ENCODE peak calls at places on chromosome 5, in six cellular contexts. G is brain microvascular endothelial cell; B is naive thymus-derived CD4-positive, alpha-beta T cell; X is heart left ventricle; R is iris pigment epithelial cell; Y is SIG-M5. H is an unnamed sample.

GRCh38 chr5:143037071-143037470 is 266.9 kb downstream of the ARHGAP26 start:
- DNase-seq in G (no peak), B (no peak), X (no peak), R (no peak), Y (no peak), H (no peak)

GRCh38 chr5:131441184-131441583 is 177.3 kb downstream of the CDC42SE2 start:
- DNase-seq in G (no peak), B (no peak), X (no peak), R (no peak), Y (no peak), H (no peak)

GRCh38 chr5:178326054-178326715 is 93.6 kb upstream of the PHYKPL start:
- DNase-seq in G (no peak), B (no peak), X (peak), R (peak), Y (no peak), H (peak)

GRCh38 chr5:61320860-61321259 is 11.2 kb upstream of the ZSWIM6 start:
- DNase-seq in G (no peak), B (no peak), X (no peak), R (no peak), Y (no peak), H (no peak)

GRCh38 chr5:14497276-14497675 is 84.3 kb upstream of the OTULINL start:
- DNase-seq in G (no peak), B (no peak), X (no peak), R (no peak), Y (no peak), H (no peak)

GRCh38 chr5:669111-669841 is 23.9 kb downstream of the TPPP start:
- DNase-seq in G (peak), B (peak), X (peak), R (peak), Y (no peak), H (no peak)

GRCh38 chr5:132190161-132190817 is 37.4 kb downstream of the P4HA2 start:
- DNase-seq in G (peak), B (no peak), X (no peak), R (peak), Y (peak), H (peak)

GRCh38 chr5:154196955-154197652 is 6.6 kb downstream of the GALNT10 start:
- DNase-seq in G (peak), B (no peak), X (no peak), R (peak), Y (no peak), H (peak)

GRCh38 chr5:102481044-102481715 is 17.6 kb downstream of the SLCO6A1 start:
- DNase-seq in G (no peak), B (no peak), X (no peak), R (peak), Y (no peak), H (no peak)

H was measured in cerebellar cortex.